ENCODE peak calls at places on chromosomes 13 and 19, in six cellular contexts. B is H9, F is pancreas, O is type B pancreatic cell, X is thoracic aorta, Y is PC-9. W is an unnamed sample.

GRCh38 chr13:50129923-50130685 is 114.9 kb downstream of the KCNRG start:
- DNase-seq in B (peak; percentile 64), F (no peak), O (no peak), X (no peak), Y (peak; percentile 30), W (peak; percentile 23)

GRCh38 chr13:44818016-44818415 is 171.3 kb downstream of the NUFIP1 start:
- DNase-seq in B (no peak), F (no peak), O (no peak), X (no peak), Y (no peak), W (no peak)

GRCh38 chr13:53136554-53136953 is 107.9 kb downstream of the OLFM4 start:
- DNase-seq in B (no peak), F (no peak), O (no peak), X (no peak), Y (no peak), W (no peak)

GRCh38 chr19:30001794-30002193 is 59.8 kb downstream of the URI1 start:
- DNase-seq in B (no peak), F (no peak), O (no peak), X (no peak), Y (no peak), W (peak; percentile 18)

GRCh38 chr13:41411536-41411935 is 45.8 kb upstream of the RGCC start:
- DNase-seq in B (peak; percentile 37), F (no peak), O (no peak), X (no peak), Y (peak; percentile 25), W (peak; percentile 62)

GRCh38 chr13:62250501-62251175 is 835.0 kb upstream of the PCDH20 start:
- DNase-seq in B (no peak), F (no peak), O (no peak), X (no peak), Y (no peak), W (no peak)

GRCh38 chr19:912181-913079 is 589 bp downstream of the R3HDM4 start:
- DNase-seq in B (no peak), F (peak; percentile 61), O (no peak), X (no peak), Y (no peak), W (no peak)

GRCh38 chr13:46339035-46339666 is 47.9 kb downstream of the RUBCNL start:
- DNase-seq in B (no peak), F (no peak), O (no peak), X (no peak), Y (no peak), W (peak; percentile 31)

GRCh38 chr13:98409281-98409680 is 167.6 kb downstream of the STK24 start:
- DNase-seq in B (no peak), F (no peak), O (no peak), X (no peak), Y (no peak), W (no peak)

GRCh38 chr13:76703621-76704020 is 182.6 kb downstream of the KCTD12 start:
- DNase-seq in B (no peak), F (no peak), O (no peak), X (no peak), Y (no peak), W (no peak)

GRCh38 chr19:54310543-54310942 is 2.4 kb downstream of the LILRA5 start:
- DNase-seq in B (no peak), F (no peak), O (peak; percentile 50), X (no peak), Y (no peak), W (no peak)

GRCh38 chr19:18023596-18024212 is 15.7 kb downstream of the ARRDC2 start:
- DNase-seq in B (no peak), F (no peak), O (no peak), X (no peak), Y (no peak), W (no peak)

GRCh38 chr13:48400820-48401219 is 12.1 kb downstream of the LPAR6 start:
- DNase-seq in B (no peak), F (no peak), O (no peak), X (no peak), Y (no peak), W (peak; percentile 72)

GRCh38 chr19:37306383-37306963 is 64.4 kb upstream of the ZNF527 start:
- DNase-seq in B (no peak), F (no peak), O (no peak), X (no peak), Y (no peak), W (no peak)

GRCh38 chr13:50798923-50799322 is 44.6 kb downstream of the DLEU7 start:
- DNase-seq in B (no peak), F (no peak), O (no peak), X (no peak), Y (no peak), W (peak; percentile 36)

GRCh38 chr13:90485441-90485840 is 862.0 kb upstream of the MIR17HG start:
- DNase-seq in B (no peak), F (no peak), O (no peak), X (no peak), Y (no peak), W (peak; percentile 83)

GRCh38 chr19:23345838-23346237 is 49.4 kb downstream of the ZNF91 start:
- DNase-seq in B (peak; percentile 41), F (no peak), O (no peak), X (no peak), Y (no peak), W (no peak)

GRCh38 chr19:14979498-14980255 is at the start of gene SLC1A6:
- DNase-seq in B (peak; percentile 79), F (no peak), O (peak; percentile 73), X (no peak), Y (no peak), W (no peak)

GRCh38 chr19:14072535-14073231 is at the start of gene MISP3:
- DNase-seq in B (no peak), F (peak; percentile 91), O (no peak), X (no peak), Y (peak; percentile 81), W (no peak)

GRCh38 chr19:39310558-39311311 is 9.9 kb downstream of the LRFN1 start:
- DNase-seq in B (peak; percentile 78), F (no peak), O (no peak), X (no peak), Y (no peak), W (no peak)

GRCh38 chr13:113176292-113176691 is 17.8 kb downstream of the PROZ start:
- DNase-seq in B (no peak), F (no peak), O (no peak), X (no peak), Y (no peak), W (no peak)

GRCh38 chr19:5526691-5527090 is 41.1 kb downstream of the TINCR start:
- DNase-seq in B (no peak), F (no peak), O (no peak), X (no peak), Y (no peak), W (no peak)

GRCh38 chr19:5519076-5519475 is 48.7 kb downstream of the TINCR start:
- DNase-seq in B (no peak), F (no peak), O (no peak), X (no peak), Y (no peak), W (no peak)

GRCh38 chr19:5520501-5520900 is 47.3 kb downstream of the TINCR start:
- DNase-seq in B (no peak), F (no peak), O (no peak), X (no peak), Y (no peak), W (no peak)

GRCh38 chr19:5522106-5522505 is 45.6 kb downstream of the TINCR start:
- DNase-seq in B (no peak), F (no peak), O (no peak), X (no peak), Y (no peak), W (no peak)
- TF ChIP-seq CTCF in B (no peak), F (no peak), O (no peak), X (no peak), Y (no peak), W (no peak)

GRCh38 chr19:49916839-49917733 is 11.9 kb upstream of the ATF5 start:
- DNase-seq in B (peak; percentile 67), F (no peak), O (no peak), X (no peak), Y (no peak), W (peak; percentile 14)
- TF ChIP-seq CTCF in B (peak; percentile 55), F (no peak), O (peak; percentile 52), X (no peak), Y (peak; percentile 34), W (no peak)

GRCh38 chr13:38417241-38417640 is 67.6 kb downstream of the UFM1 start:
- DNase-seq in B (no peak), F (no peak), O (no peak), X (no peak), Y (no peak), W (peak; percentile 34)

GRCh38 chr13:38415233-38415632 is 65.6 kb downstream of the UFM1 start:
- DNase-seq in B (no peak), F (no peak), O (no peak), X (no peak), Y (no peak), W (peak; percentile 20)

GRCh38 chr13:38418286-38418685 is 68.6 kb downstream of the UFM1 start:
- DNase-seq in B (no peak), F (no peak), O (no peak), X (no peak), Y (no peak), W (peak; percentile 57)

GRCh38 chr13:38419312-38419873 is 69.7 kb downstream of the UFM1 start:
- DNase-seq in B (no peak), F (no peak), O (no peak), X (no peak), Y (no peak), W (no peak)

DNA sequence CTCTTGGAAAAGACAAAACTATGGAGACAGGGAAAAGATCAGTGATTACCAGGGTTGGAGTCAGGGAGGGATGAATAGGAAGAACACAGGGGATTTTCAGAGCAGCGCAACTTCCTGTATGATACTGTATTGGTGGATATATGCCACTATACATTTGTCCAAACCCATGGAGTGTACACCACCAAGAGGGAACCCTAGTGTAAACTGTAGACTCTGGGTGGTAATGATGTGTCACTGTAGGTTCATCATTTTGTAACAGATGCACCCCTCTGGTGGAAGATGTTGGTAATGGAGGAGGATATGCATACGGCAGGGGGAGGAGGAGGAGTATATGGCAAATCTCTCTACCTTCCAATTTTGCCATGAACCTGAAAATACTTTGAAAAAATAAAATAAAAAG is 68.1 kb downstream of the UFM1 start:
- DNase-seq in B (peak; percentile 31), F (no peak), O (no peak), X (no peak), Y (no peak), W (peak; percentile 59)
- TF ChIP-seq CTCF in B (peak; percentile 65), F (no peak), O (peak; percentile 56), X (no peak), Y (peak; percentile 43), W (peak; percentile 49)

GRCh38 chr19:40758491-40758890 is 7.5 kb downstream of the SNRPA start:
- DNase-seq in B (no peak), F (no peak), O (no peak), X (no peak), Y (no peak), W (no peak)

GRCh38 chr19:40763963-40764362 is 11.4 kb upstream of the MIA start:
- DNase-seq in B (no peak), F (no peak), O (no peak), X (no peak), Y (no peak), W (no peak)

GRCh38 chr19:40759352-40759751 is 8.3 kb downstream of the SNRPA start:
- DNase-seq in B (no peak), F (no peak), O (no peak), X (no peak), Y (no peak), W (no peak)

DNA sequence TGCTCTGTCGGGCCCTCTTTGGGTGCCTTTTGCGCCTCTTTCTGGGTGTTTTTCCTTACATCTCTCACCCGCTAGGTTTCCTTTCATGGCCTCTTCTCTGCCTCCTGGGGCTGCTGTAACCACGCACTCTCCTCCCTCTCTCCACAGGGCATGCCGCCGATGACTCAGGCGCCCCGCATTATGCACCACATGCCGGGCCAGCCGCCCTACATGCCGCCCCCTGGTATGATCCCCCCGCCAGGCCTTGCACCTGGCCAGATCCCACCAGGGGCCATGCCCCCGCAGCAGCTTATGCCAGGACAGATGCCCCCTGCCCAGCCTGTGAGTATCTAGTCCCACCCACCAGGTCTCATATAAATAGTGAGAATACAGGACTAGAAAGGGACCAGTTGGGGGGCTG is 11.8 kb downstream of the SNRPA start:
- DNase-seq in B (no peak), F (no peak), O (no peak), X (no peak), Y (no peak), W (no peak)
- TF ChIP-seq CTCF in B (no peak), F (no peak), O (no peak), X (no peak), Y (no peak), W (no peak)